ENCODE peak calls at places on chromosomes 3 and 15, in seven cellular contexts. J is SK-N-SH, I is HepG2, S is HCT116, T is K562, Y is H1, O is GM12878. F is an unnamed sample.

GRCh38 chr3:111392911-111393351 is 149.1 kb upstream of the CD96 start:
- DNase-seq in I (no peak), J (no peak), O (no peak), S (peak; percentile 12), T (no peak), Y (no peak), F (no peak)

GRCh38 chr3:105798381-105798934 is 70.4 kb downstream of the CBLB start:
- DNase-seq in Y (no peak), T (no peak), S (no peak), O (peak; percentile 51), J (peak; percentile 24), I (no peak), F (no peak)

GRCh38 chr3:37751537-37751936 is 110.1 kb upstream of the CTDSPL start:
- DNase-seq in I (no peak), Y (no peak), S (no peak), O (no peak), T (no peak), J (no peak), F (no peak)

GRCh38 chr3:194586839-194587238 is 46.4 kb downstream of the TMEM44 start:
- DNase-seq in I (no peak), J (no peak), T (no peak), Y (no peak), S (no peak), O (no peak), F (no peak)

GRCh38 chr3:71724584-71725278 is 471 bp downstream of the EIF4E3 start:
- DNase-seq in J (peak; percentile 80), I (no peak), S (no peak), Y (peak; percentile 67), O (no peak), T (peak; percentile 30), F (peak; percentile 67)

GRCh38 chr3:57169106-57169505 is 4.0 kb upstream of the IL17RD start:
- DNase-seq in I (no peak), S (no peak), T (no peak), O (no peak), J (no peak), Y (no peak), F (no peak)

GRCh38 chr15:29259233-29259632 is 10.4 kb downstream of the NSMCE3 start:
- DNase-seq in T (no peak), J (no peak), Y (no peak), O (no peak), I (no peak), S (no peak), F (no peak)

GRCh38 chr15:80154336-80154735 is 1.5 kb downstream of the FAH start:
- DNase-seq in S (no peak), Y (no peak), T (no peak), J (no peak), I (peak; percentile 72), O (no peak), F (no peak)

GRCh38 chr15:41996921-41997592 is 23.8 kb downstream of the PLA2G4E start:
- DNase-seq in Y (no peak), O (no peak), S (no peak), I (no peak), J (no peak), T (no peak), F (no peak)

GRCh38 chr3:63961891-63962290 is 49.7 kb upstream of the SCAANT1 start:
- DNase-seq in S (peak; percentile 39), I (peak; percentile 52), J (peak; percentile 39), Y (no peak), T (peak; percentile 24), O (no peak), F (peak; percentile 18)

GRCh38 chr15:41894791-41895463 is 1.1 kb upstream of the SPTBN5 start:
- DNase-seq in J (peak; percentile 97), Y (peak; percentile 57), I (peak; percentile 35), O (peak; percentile 54), T (peak; percentile 63), S (peak; percentile 44), F (peak; percentile 53)

GRCh38 chr3:15409774-15410173 is 17.6 kb downstream of the METTL6 start:
- DNase-seq in T (no peak), Y (no peak), I (no peak), O (no peak), J (no peak), S (no peak), F (no peak)

GRCh38 chr3:15403965-15404364 is 23.4 kb downstream of the METTL6 start:
- DNase-seq in J (no peak), O (no peak), I (no peak), T (no peak), Y (no peak), S (no peak), F (no peak)

GRCh38 chr3:15404767-15405166 is 22.6 kb downstream of the METTL6 start:
- DNase-seq in J (no peak), T (no peak), O (no peak), S (no peak), I (no peak), Y (no peak), F (no peak)

GRCh38 chr3:15405448-15406050 is 21.8 kb downstream of the METTL6 start:
- DNase-seq in J (peak; percentile 51), T (peak; percentile 62), I (peak; percentile 40), Y (no peak), O (no peak), S (peak; percentile 48), F (no peak)

DNA sequence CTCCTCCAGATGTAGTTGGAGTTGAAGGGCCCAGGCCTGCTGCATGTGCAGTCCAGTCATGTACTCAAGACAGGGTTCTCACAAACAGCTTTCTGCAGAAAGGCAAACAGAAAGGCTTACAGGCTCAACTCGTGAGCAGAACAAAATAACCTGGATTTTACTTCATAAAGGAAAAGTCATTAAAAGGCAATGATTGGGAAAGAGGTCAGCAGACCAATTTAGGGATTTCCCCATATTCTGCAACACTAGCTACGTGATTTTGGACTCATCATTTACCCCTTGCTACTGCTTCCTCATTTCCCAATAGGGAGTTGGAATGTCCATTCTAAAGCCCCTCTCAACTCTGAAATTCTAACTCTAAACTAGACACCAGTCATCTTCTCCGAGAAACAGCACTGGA is 18.1 kb downstream of the METTL6 start:
- DNase-seq in Y (no peak), I (no peak), J (no peak), S (no peak), T (no peak), O (no peak), F (no peak)
- TF ChIP-seq JUND in Y (no peak), I (no peak), J (no peak), S (no peak), T (no peak), O (no peak), F (no peak)

GRCh38 chr3:18444597-18445420 is 19.7 kb upstream of the SATB1 start:
- DNase-seq in O (no peak), Y (peak; percentile 79), T (peak; percentile 47), I (peak; percentile 3), J (peak; percentile 94), S (no peak), F (peak; percentile 79)

GRCh38 chr3:18442743-18443669 is 17.9 kb upstream of the SATB1 start:
- DNase-seq in S (no peak), T (no peak), I (no peak), O (no peak), J (no peak), Y (no peak), F (no peak)

GRCh38 chr3:18445421-18446066 is 20.4 kb upstream of the SATB1 start:
- DNase-seq in S (no peak), T (no peak), Y (no peak), J (peak; percentile 70), I (no peak), O (no peak), F (no peak)

GRCh38 chr3:18446067-18446793 is 21.1 kb upstream of the SATB1 start:
- DNase-seq in O (no peak), Y (no peak), T (no peak), I (no peak), J (no peak), S (no peak), F (peak; percentile 62)

DNA sequence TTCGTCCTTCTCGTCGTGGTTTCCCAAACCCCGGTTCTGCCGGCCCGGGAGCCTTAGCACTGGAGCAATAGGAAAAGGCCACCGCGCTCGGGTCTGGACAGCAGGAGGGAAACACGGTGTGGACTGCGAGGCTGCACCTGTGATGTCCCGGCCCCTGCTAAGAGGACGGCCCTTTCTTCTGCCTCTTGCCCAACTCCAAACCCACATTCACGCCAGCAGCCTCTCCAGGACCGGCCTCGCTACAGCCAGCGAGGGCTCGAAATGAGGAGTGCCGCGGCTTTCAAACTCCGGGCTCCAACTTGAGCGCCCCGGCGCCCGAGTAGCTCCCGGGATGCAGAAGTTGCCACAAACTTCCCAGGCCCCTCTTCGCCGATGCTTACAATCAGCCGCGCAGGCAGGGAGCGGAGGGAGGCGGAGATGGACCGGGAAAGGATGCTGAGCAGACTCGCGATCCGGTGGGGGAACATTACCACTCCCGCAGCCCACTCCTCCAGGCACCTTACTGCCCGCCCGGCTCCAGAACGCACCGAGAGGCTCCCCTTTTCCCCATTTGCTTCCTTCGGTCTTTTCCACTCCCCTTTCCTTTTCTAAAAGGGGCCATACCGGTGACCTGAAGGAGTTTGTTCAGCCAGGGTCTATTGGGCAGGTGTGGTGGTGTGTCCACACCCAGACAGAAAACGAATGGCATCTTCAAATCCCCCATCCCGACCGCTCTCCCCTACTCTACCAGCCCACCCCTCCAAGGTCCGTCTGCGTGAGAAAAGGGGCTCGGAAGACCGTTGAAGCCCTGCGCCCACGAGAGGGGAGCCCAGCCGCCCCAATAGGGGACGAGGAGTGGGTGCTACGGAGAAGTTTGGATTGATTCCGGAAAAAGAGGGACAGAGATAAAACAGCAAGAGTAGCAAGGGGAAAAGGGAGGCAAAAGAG is 18.8 kb upstream of the SATB1 start:
- DNase-seq in Y (peak; percentile 73), J (peak; percentile 63), T (no peak), O (no peak), I (no peak), S (no peak), F (no peak)
- TF ChIP-seq JUND in Y (no peak), J (no peak), T (no peak), O (no peak), I (no peak), S (no peak), F (no peak)

DNA sequence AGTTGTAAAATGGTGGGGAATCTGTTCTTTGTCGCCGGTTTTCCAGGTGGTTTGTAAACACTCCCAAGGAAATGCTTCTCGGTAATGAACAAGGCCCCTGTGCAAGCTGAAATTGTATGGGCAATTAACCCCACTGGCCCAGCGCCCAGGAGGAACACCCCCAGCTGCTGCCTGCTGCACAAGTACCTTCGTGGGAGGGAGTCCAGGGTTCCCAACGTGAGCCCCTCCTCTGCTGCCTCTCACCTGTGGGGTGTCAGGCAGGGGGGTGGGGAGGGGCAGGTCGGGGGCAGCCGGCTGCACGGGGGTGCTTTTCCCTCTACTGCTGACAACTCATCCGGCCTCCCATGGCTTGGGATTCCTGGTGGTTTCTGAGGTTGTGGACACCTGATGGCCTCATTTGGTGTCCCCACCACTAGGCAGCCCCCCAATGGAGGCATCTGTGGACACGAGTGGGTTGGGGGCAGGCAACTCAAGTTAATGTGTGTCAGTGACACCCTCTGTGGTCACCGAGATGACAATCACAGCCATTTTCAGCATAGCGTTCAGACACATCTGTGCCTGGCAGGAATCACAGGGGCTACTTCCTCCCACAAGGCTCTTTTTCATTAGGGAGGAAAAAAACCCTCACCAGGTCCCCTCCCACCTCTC is 35.6 kb upstream of the PRR23E start:
- DNase-seq in Y (no peak), I (no peak), T (no peak), J (no peak), O (no peak), S (no peak), F (no peak)
- TF ChIP-seq JUND in Y (no peak), I (no peak), T (no peak), J (no peak), O (no peak), S (no peak), F (no peak)

DNA sequence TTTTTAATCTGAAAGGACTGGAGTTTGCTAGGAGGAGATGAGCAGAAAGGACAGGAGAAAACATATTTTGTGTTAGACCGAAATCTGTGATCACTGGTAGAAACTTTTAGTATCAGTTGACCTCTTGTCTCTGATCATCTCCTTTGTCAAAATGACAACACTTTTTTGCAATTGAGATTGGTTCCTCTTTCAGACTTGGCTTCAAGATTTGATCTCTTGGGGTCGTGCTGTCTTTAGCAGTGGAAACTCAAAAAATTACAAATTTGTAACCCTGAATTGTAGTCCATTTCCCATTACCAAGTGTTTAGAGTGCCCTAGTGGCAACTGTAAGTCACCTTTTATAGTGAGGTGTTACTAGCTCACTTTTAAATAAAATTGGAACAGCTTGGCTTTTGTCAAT is 107.4 kb downstream of the KLHL25 start:
- DNase-seq in S (no peak), I (no peak), Y (no peak), J (no peak), O (no peak), T (no peak), F (no peak)
- TF ChIP-seq JUND in S (no peak), I (no peak), Y (no peak), J (no peak), O (no peak), T (no peak), F (no peak)